ENCODE peak calls at places on chromosomes 6 and 20, in nine cellular contexts. S is activated T-cell treated with anti-CD3 and anti-CD28 coated beads for 24 hours, M is GOT3, T is OCI-M1, Q is activated T-helper 1 cell treated with Interleukin-2 at 50 U/mL for 16 hours, W is uterus, E is lower leg skin, U is GM13977, A is left colon. X is an unnamed sample.

GRCh38 chr6:41072836-41073202 is at the start of gene NFYA:
- DNase-seq in A (no peak), W (no peak), U (peak), Q (peak), S (no peak), E (peak), T (peak), M (peak), X (no peak)

GRCh38 chr20:25859649-25860530 is 163.2 kb upstream of the ZNF337 start:
- DNase-seq in S (peak), U (peak), M (peak), T (peak), W (peak), A (no peak), Q (peak), E (peak), X (peak)

GRCh38 chr6:96631248-96631647 is 68.3 kb downstream of the FHL5 start:
- DNase-seq in S (no peak), A (no peak), U (no peak), T (peak), W (no peak), E (no peak), Q (no peak), M (no peak), X (no peak)

GRCh38 chr6:55069132-55069781 is 105.1 kb upstream of the HCRTR2 start:
- DNase-seq in U (no peak), Q (no peak), E (no peak), W (no peak), M (no peak), T (peak), S (no peak), A (no peak), X (peak)

GRCh38 chr6:15382712-15383111 is 136.8 kb downstream of the JARID2 start:
- DNase-seq in E (no peak), T (no peak), W (no peak), M (no peak), Q (no peak), U (no peak), A (no peak), S (no peak), X (no peak)

GRCh38 chr20:57629976-57630525 is 9.8 kb upstream of the ZBP1 start:
- DNase-seq in A (no peak), T (no peak), S (no peak), U (no peak), Q (no peak), M (no peak), E (peak), W (no peak), X (no peak)

GRCh38 chr6:15259766-15260098 is 13.9 kb downstream of the JARID2 start:
- DNase-seq in T (no peak), M (no peak), A (no peak), E (no peak), Q (no peak), W (no peak), U (no peak), S (no peak), X (no peak)

GRCh38 chr6:128065072-128065471 is 164.2 kb upstream of the THEMIS start:
- DNase-seq in M (no peak), T (no peak), E (no peak), A (no peak), S (no peak), U (no peak), Q (no peak), W (no peak), X (no peak)

GRCh38 chr6:10419749-10420545 is 5.1 kb upstream of the TFAP2A start:
- DNase-seq in T (no peak), S (no peak), W (no peak), A (no peak), Q (no peak), E (no peak), U (no peak), M (no peak), X (no peak)

GRCh38 chr6:151026021-151026663 is 160.6 kb downstream of the MTHFD1L start:
- DNase-seq in Q (no peak), E (peak), S (no peak), T (no peak), A (no peak), M (no peak), W (no peak), U (no peak), X (no peak)

GRCh38 chr6:115969207-115969929 is 91.3 kb downstream of the FRK start:
- DNase-seq in M (no peak), S (no peak), U (no peak), A (no peak), Q (no peak), W (no peak), E (no peak), T (no peak), X (no peak)

GRCh38 chr6:158357570-158358216 is 45.4 kb downstream of the TULP4 start:
- DNase-seq in A (no peak), W (no peak), S (no peak), U (peak), E (no peak), Q (no peak), M (no peak), T (no peak), X (no peak)

GRCh38 chr6:85685713-85686112 is 43.0 kb upstream of the SYNCRIP start:
- DNase-seq in A (no peak), E (no peak), U (peak), T (no peak), W (no peak), Q (no peak), M (no peak), S (no peak), X (peak)

GRCh38 chr6:63503199-63503598 is 69.1 kb upstream of the LOC128125822 start:
- DNase-seq in A (no peak), W (no peak), M (no peak), T (no peak), U (no peak), Q (no peak), E (no peak), S (no peak), X (no peak)

X was measured in MM.1S.